ENCODE peak calls at places on chromosomes 16 and 17, in seven cellular contexts. X is thoracic aorta; U is dorsolateral prefrontal cortex; E is breast epithelium; P is AG09309; V is CD8-positive, alpha-beta T cell; O is choroid plexus epithelial cell. L is an unnamed sample.

GRCh38 chr17:3679186-3680126 is 10.8 kb downstream of the EMC6 start:
- DNase-seq in E (no peak), P (no peak), O (no peak), V (no peak), X (no peak), U (no peak), L (no peak)

GRCh38 chr17:21523482-21524210 is 147.5 kb downstream of the KCNJ12 start:
- DNase-seq in O (no peak), E (no peak), V (no peak), X (no peak), U (no peak), P (no peak), L (no peak)

GRCh38 chr16:1401061-1401757 is 13.3 kb downstream of the UNKL start:
- DNase-seq in U (no peak), P (no peak), E (no peak), V (no peak), O (no peak), X (no peak), L (no peak)

GRCh38 chr16:73206306-73206705 is 158.4 kb upstream of the ZFHX3 start:
- DNase-seq in U (no peak), V (no peak), O (no peak), E (no peak), P (no peak), X (no peak), L (no peak)

GRCh38 chr17:48162946-48163506 is 55.5 kb downstream of the SNX11 start:
- DNase-seq in E (no peak), P (no peak), X (no peak), V (no peak), O (peak), U (no peak), L (no peak)

GRCh38 chr17:65243838-65244237 is 106.7 kb downstream of the RGS9 start:
- DNase-seq in X (peak), E (no peak), U (no peak), P (peak), O (peak), V (no peak), L (no peak)

GRCh38 chr17:62180772-62181171 is 115.7 kb upstream of the MED13 start:
- DNase-seq in U (no peak), E (no peak), P (no peak), V (no peak), O (no peak), X (no peak), L (no peak)

GRCh38 chr17:60506312-60506711 is 19.7 kb downstream of the APPBP2 start:
- DNase-seq in V (no peak), P (peak), O (peak), U (no peak), E (no peak), X (no peak), L (no peak)

GRCh38 chr16:27795992-27796614 is 246.2 kb downstream of the KATNIP start:
- DNase-seq in V (no peak), P (no peak), X (no peak), U (no peak), E (no peak), O (peak), L (no peak)

GRCh38 chr16:64351116-64351515 is 770.7 kb downstream of the CDH11 start:
- DNase-seq in U (no peak), X (no peak), P (no peak), O (no peak), E (no peak), V (no peak), L (no peak)

GRCh38 chr17:4881761-4882555 is 17.4 kb upstream of the C17orf107 start:
- DNase-seq in O (peak), U (peak), V (peak), E (peak), X (no peak), P (no peak), L (no peak)

GRCh38 chr17:35213412-35213925 is 19.3 kb upstream of the SLC35G3 start:
- DNase-seq in V (no peak), E (no peak), P (no peak), X (no peak), U (no peak), O (no peak), L (no peak)

GRCh38 chr16:70664325-70665112 is 18.2 kb downstream of the IL34 start:
- DNase-seq in U (no peak), V (no peak), P (no peak), X (no peak), E (peak), O (no peak), L (no peak)

GRCh38 chr16:1812732-1813163 is 13.9 kb downstream of the HAGH start:
- DNase-seq in P (peak), E (peak), X (no peak), U (peak), O (peak), V (peak), L (no peak)

GRCh38 chr17:29726721-29727252 is 104.1 kb upstream of the CORO6 start:
- DNase-seq in U (no peak), E (no peak), P (no peak), V (no peak), X (no peak), O (peak), L (no peak)

GRCh38 chr17:3748576-3748975 is 24.9 kb downstream of the HASPIN start:
- DNase-seq in U (no peak), X (no peak), P (no peak), O (no peak), V (no peak), E (no peak), L (no peak)

GRCh38 chr16:13779676-13780075 is 140.3 kb upstream of the ERCC4 start:
- DNase-seq in V (no peak), O (no peak), X (no peak), P (no peak), E (no peak), U (no peak), L (no peak)

GRCh38 chr17:18999911-19000310 is 4.7 kb downstream of the FAM83G start:
- DNase-seq in O (no peak), P (no peak), U (no peak), V (no peak), E (no peak), X (no peak), L (no peak)

GRCh38 chr17:40366861-40367518 is 2.5 kb upstream of the GJD3 start:
- DNase-seq in X (no peak), O (no peak), P (no peak), E (no peak), V (no peak), U (no peak), L (peak)

GRCh38 chr17:39730095-39730921 is at the start of gene MIEN1:
- DNase-seq in P (no peak), V (peak), E (peak), O (peak), X (peak), U (peak), L (peak)

GRCh38 chr17:40309938-40310510 is 1.0 kb downstream of the RARA start:
- DNase-seq in P (no peak), V (no peak), U (no peak), E (no peak), X (no peak), O (no peak), L (no peak)

GRCh38 chr17:57121308-57122042 is 36.4 kb downstream of the AKAP1 start:
- DNase-seq in P (no peak), U (no peak), V (no peak), E (no peak), X (no peak), O (peak), L (no peak)

GRCh38 chr17:74842599-74843351 is 16.9 kb downstream of the GRIN2C start:
- DNase-seq in X (no peak), V (no peak), E (no peak), U (peak), O (peak), P (no peak), L (no peak)

GRCh38 chr17:45029758-45030423 is 21.5 kb downstream of the DCAKD start:
- DNase-seq in P (no peak), U (no peak), E (no peak), O (peak), V (no peak), X (no peak), L (no peak)

GRCh38 chr16:51939371-51940005 is 607.5 kb downstream of the TOX3 start:
- DNase-seq in O (no peak), U (no peak), X (no peak), P (no peak), E (no peak), V (no peak), L (no peak)

GRCh38 chr17:19753661-19754463 is 5.8 kb upstream of the ALDH3A1 start:
- DNase-seq in P (no peak), X (no peak), V (no peak), O (no peak), U (peak), E (peak), L (no peak)

GRCh38 chr17:50175035-50175788 is 9.4 kb downstream of the SGCA start:
- DNase-seq in X (no peak), P (no peak), O (no peak), E (no peak), U (no peak), V (no peak), L (no peak)

GRCh38 chr17:7417056-7417655 is 3.0 kb upstream of the SPEM1 start:
- DNase-seq in P (no peak), E (no peak), U (no peak), O (no peak), V (no peak), X (no peak), L (no peak)

GRCh38 chr17:7414837-7415236 is 5.3 kb upstream of the SPEM1 start:
- DNase-seq in V (no peak), X (no peak), P (no peak), U (no peak), O (no peak), E (no peak), L (no peak)

GRCh38 chr17:7415784-7416183 is 4.3 kb upstream of the SPEM1 start:
- DNase-seq in V (no peak), E (no peak), P (no peak), X (no peak), U (no peak), O (no peak), L (no peak)

GRCh38 chr17:7418472-7419152 is 1.5 kb upstream of the SPEM1 start:
- DNase-seq in X (no peak), E (no peak), V (no peak), O (no peak), U (no peak), P (no peak), L (no peak)

DNA sequence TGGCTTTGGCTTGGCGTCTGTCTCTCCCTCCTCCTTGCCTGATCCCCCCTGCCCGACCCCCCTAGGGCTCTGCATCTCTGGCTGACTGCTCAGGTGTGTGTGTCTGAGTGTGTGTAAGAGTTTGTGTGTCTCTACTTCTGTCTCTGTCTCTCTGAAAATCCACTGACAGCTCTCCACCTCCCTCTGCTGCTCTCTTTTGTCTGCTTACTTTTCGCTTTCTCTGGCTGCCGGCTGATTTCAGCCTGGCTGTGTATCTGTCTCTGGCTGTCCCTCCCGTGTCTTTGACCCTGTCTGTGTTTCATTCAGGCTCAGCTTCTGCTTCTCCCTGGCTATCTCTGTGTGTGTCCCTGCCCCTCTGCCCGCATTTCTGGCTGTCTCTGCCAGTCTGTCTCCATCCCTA is 3.8 kb upstream of the SPEM1 start:
- DNase-seq in P (no peak), E (no peak), X (no peak), V (no peak), U (no peak), O (peak), L (no peak)
- TF ChIP-seq CTCF in P (no peak), E (no peak), X (no peak), V (no peak), U (no peak), O (peak), L (no peak)

GRCh38 chr17:9557356-9557755 is 18.3 kb downstream of the STX8 start:
- DNase-seq in E (no peak), O (peak), P (no peak), U (no peak), X (no peak), V (no peak), L (no peak)

GRCh38 chr17:9557846-9558245 is 17.8 kb downstream of the STX8 start:
- DNase-seq in O (no peak), V (no peak), X (no peak), U (no peak), E (no peak), P (peak), L (no peak)
- TF ChIP-seq CTCF in O (no peak), V (no peak), X (no peak), U (no peak), E (no peak), P (no peak), L (no peak)

DNA sequence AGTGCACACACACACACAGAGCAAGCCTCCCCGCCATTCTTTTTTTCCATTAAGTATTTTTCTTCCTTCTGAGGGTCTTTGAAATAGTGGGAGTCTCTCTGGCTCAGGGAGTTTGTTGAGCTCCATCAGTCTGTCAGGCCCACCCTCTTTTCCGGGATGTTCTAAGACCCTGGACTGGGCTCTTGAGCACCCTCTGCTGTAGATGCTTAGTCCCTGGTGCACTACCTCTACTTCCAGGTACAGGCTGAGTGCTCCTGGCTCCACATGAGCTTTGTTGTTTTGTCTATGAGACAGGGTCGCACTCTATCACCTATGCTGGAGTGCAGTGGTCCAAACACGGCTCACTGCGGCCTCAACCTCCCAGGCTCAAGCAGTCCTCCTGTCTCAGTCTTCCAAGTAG is 20.7 kb downstream of the LIMD2 start:
- DNase-seq in X (no peak), U (no peak), O (no peak), V (no peak), E (no peak), P (no peak), L (no peak)
- TF ChIP-seq CTCF in X (no peak), U (no peak), O (peak), V (no peak), E (no peak), P (no peak), L (no peak)

DNA sequence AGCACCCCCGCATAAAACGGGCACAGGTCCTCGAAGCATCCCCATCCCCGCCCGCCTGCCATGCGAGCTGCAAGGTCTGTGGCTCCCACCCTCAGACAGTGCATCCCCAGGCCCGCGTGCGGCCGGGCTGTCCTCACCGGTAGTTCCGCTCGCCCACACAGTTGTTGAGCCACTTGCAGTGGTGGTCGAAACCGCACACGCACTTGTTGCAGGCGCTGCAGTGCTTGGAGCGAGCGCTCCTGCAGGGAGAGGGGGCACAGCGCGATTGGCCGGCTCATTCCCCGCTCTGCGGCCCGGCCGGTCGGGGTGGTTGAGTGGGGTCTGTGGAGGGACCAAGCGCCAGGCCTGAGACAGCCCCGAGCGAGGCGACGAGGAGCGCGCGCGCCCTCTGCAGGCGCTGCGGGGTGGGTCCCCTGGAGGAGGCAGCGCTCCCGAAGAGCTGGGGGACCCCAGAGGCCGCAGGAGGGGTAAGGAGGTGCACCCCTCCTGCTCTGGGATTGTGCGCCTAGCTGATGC is 6.0 kb upstream of the TPPP3 start:
- DNase-seq in P (no peak), U (no peak), O (no peak), X (no peak), V (peak), E (no peak), L (no peak)
- TF ChIP-seq CTCF in P (peak), U (peak), O (peak), X (peak), V (peak), E (peak), L (peak)

DNA sequence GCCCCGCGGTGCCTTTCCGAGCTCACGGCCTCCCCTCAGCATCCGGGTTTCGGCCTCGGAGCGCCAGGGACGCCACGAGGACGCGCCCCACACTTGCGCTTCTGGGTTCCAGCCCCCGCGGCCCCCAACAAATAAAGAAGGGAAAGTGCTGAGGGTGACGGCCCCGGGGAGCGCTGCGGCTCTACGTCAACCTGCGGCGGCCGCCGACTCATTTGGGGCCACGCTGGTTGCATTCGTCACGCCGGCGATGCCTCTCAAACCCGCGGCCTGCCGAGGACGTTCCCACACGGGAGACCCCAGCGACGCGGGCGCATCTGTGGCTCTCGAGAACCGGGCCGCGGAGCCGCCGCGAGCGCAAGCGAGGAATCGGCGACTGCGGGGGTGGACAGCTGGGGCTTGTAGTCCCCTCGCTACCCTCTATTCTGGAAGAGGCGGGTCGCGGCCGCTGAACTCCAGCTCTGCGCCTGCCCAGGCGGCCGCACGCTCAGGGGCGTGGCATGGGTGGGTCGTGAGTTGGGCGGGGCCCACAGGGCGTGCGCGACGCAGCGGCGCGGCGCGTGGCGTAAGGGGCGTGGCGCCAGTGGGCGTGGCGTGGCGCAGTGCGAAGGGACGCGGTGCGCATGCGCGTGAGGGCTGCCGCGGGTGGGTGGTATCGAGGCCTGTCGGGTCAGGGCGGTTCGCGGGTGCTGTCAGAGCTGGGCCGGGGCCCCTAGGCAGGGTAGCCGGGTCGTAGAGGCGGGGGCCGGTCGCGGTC is at the start of gene AMZ2:
- DNase-seq in X (peak), O (peak), E (peak), U (peak), V (peak), P (peak), L (peak)
- TF ChIP-seq CTCF in X (no peak), O (no peak), E (no peak), U (peak), V (no peak), P (no peak), L (no peak)

GRCh38 chr16:23155445-23156049 is 6.3 kb upstream of the USP31 start:
- DNase-seq in E (no peak), O (peak), X (no peak), U (no peak), V (no peak), P (no peak), L (no peak)
- TF ChIP-seq CTCF in E (no peak), O (peak), X (no peak), U (peak), V (no peak), P (peak), L (peak)

L was measured in CD14-positive monocyte.